ENCODE peak calls at places on chromosome 10, in seven cellular contexts. I is foreskin fibroblast, X is hepatocyte, Q is GM20000, C is fibroblast of lung, D is endothelial cell, R is fibroblast of the aortic adventitia. N is an unnamed sample.

GRCh38 chr10:104037261-104037951 is 48.3 kb downstream of the COL17A1 start:
- DNase-seq in R (no peak), Q (no peak), X (no peak), D (no peak), C (no peak), I (no peak), N (no peak)

GRCh38 chr10:12835709-12836108 is 165.8 kb downstream of the CCDC3 start:
- DNase-seq in I (peak), C (no peak), X (no peak), Q (no peak), R (peak), D (no peak), N (no peak)

GRCh38 chr10:130802301-130802700 is 509.2 kb downstream of the TCERG1L start:
- DNase-seq in D (no peak), I (no peak), R (no peak), X (no peak), C (no peak), Q (no peak), N (no peak)

GRCh38 chr10:36730316-36730715 is 395.1 kb upstream of the ANKRD30A start:
- DNase-seq in C (no peak), I (no peak), Q (no peak), X (no peak), D (no peak), R (no peak), N (no peak)

GRCh38 chr10:17649836-17650235 is 5.9 kb downstream of the STAM start:
- DNase-seq in X (no peak), Q (no peak), D (no peak), C (peak), R (peak), I (no peak), N (no peak)

GRCh38 chr10:60960031-60960430 is 16.0 kb upstream of the RHOBTB1 start:
- DNase-seq in C (no peak), D (no peak), R (no peak), I (no peak), X (no peak), Q (no peak), N (no peak)

GRCh38 chr10:42987121-42987541 is 89.7 kb upstream of the RET start:
- DNase-seq in I (no peak), R (no peak), Q (no peak), C (no peak), X (no peak), D (no peak), N (no peak)

GRCh38 chr10:57579926-57580325 is 687.8 kb downstream of the IPMK start:
- DNase-seq in I (peak), R (peak), X (peak), C (peak), Q (peak), D (peak), N (no peak)

GRCh38 chr10:132809237-132810140 is 23.5 kb upstream of the NKX6-2 start:
- DNase-seq in X (no peak), Q (no peak), D (no peak), I (no peak), R (no peak), C (no peak), N (no peak)

GRCh38 chr10:91127341-91128082 is 93.0 kb upstream of the PCGF5 start:
- DNase-seq in I (no peak), C (no peak), D (no peak), Q (no peak), X (no peak), R (no peak), N (no peak)

GRCh38 chr10:35896011-35896410 is 253.9 kb upstream of the FZD8 start:
- DNase-seq in C (peak), R (peak), Q (no peak), I (peak), D (no peak), X (no peak), N (no peak)

GRCh38 chr10:101777857-101778145 is 1.9 kb upstream of the FGF8 start:
- DNase-seq in X (no peak), Q (no peak), R (no peak), C (no peak), D (no peak), I (no peak), N (no peak)

GRCh38 chr10:133109736-133110532 is 22.2 kb downstream of the ADGRA1 start:
- DNase-seq in R (no peak), I (no peak), C (no peak), X (peak), D (no peak), Q (no peak), N (no peak)

GRCh38 chr10:99658622-99659030 is 683 bp upstream of the ENTPD7 start:
- DNase-seq in D (peak), X (peak), Q (no peak), I (peak), R (peak), C (no peak), N (no peak)

DNA sequence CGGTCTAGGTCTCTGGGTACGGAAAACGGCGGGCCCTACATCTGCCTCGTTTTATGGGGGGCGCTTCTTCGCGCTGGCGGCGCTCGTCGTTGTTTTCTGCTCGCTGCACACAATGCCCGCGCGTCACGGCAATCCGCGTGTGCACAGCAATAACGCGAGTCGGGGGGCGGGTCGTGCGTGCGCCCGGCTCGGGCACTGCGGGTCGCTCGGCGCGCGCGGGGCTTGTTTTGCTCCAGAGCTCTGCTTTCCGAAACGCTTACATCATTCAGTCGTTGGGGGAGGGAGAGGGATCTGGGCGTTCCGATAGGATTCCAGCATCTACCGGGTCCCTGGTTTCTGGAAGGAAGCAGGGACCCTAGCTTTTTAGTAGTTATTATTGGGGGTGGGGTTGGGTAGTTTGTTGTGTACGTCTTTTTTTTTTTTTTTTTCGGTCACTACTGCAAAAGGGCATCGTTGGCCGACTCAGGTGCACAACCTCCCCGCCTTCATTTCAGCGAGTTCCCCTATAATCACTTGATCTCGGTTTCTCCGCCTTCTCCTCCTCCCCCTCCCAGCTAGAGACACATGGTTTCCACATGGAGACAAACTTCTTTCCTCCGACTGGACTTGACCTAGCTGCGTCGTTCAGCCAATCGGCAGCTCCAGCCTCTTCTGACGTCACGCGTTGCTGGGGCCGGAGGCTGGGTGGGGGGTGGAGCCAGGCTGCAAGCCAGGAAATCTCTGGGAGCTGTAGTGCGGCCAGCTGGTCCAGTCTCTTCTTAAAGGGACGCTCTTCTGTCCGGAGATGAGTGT is 3.5 kb downstream of the MXI1 start:
- DNase-seq in I (peak), Q (peak), R (peak), X (peak), C (peak), D (peak), N (peak)
- TF ChIP-seq CTCF in I (no peak), Q (no peak), R (no peak), X (no peak), C (no peak), D (no peak), N (no peak)

GRCh38 chr10:84763965-84764364 is 435.6 kb downstream of the CCSER2 start:
- DNase-seq in D (no peak), I (no peak), C (no peak), Q (no peak), X (no peak), R (no peak), N (no peak)

GRCh38 chr10:84768132-84768531 is 439.7 kb downstream of the CCSER2 start:
- DNase-seq in R (no peak), X (no peak), I (no peak), Q (no peak), C (no peak), D (no peak), N (no peak)

GRCh38 chr10:84766923-84767322 is 438.5 kb downstream of the CCSER2 start:
- DNase-seq in X (no peak), I (no peak), R (no peak), Q (no peak), D (no peak), C (no peak), N (no peak)

GRCh38 chr10:84765656-84766055 is 437.3 kb downstream of the CCSER2 start:
- DNase-seq in R (no peak), C (no peak), D (no peak), X (peak), Q (no peak), I (no peak), N (no peak)

GRCh38 chr10:84762754-84763394 is 434.5 kb downstream of the CCSER2 start:
- DNase-seq in Q (no peak), I (no peak), X (no peak), C (no peak), D (no peak), R (no peak), N (no peak)
- TF ChIP-seq CTCF in Q (no peak), I (no peak), X (no peak), C (no peak), D (no peak), R (no peak), N (no peak)

DNA sequence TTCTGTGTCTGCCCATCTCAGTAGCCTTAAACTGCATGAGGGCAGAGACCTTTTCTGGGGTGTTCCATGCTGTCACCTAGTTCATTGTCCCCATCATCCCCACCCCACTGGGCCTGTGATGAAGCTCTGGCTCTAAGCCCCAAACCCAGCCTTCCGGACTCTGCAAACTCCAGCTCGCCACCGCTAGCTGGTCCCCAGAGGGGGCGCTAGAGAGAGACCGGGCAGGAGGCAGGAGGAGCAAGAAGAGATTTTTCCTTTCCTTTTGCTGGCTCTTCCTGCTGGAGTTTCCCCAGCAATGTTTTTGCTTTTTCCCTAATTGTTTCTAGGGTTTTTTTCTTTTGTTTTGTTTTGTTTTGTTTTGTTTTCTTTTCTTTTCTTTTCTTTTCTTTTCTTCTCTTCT is 234.4 kb downstream of the TEX36 start:
- DNase-seq in I (no peak), Q (no peak), D (peak), C (peak), X (peak), R (peak), N (no peak)
- TF ChIP-seq CTCF in I (peak), Q (peak), D (peak), C (peak), X (peak), R (peak), N (peak)

GRCh38 chr10:119006451-119007210 is 22.9 kb upstream of the NANOS1 start:
- DNase-seq in X (peak), D (no peak), Q (no peak), C (peak), R (peak), I (peak), N (peak)
- TF ChIP-seq CTCF in X (no peak), D (no peak), Q (no peak), C (no peak), R (peak), I (no peak), N (no peak)

GRCh38 chr10:93815304-93816091 is 57.8 kb downstream of the LGI1 start:
- DNase-seq in I (no peak), C (no peak), Q (no peak), R (peak), X (peak), D (no peak), N (no peak)
- TF ChIP-seq CTCF in I (peak), C (no peak), Q (no peak), R (no peak), X (peak), D (no peak), N (peak)

DNA sequence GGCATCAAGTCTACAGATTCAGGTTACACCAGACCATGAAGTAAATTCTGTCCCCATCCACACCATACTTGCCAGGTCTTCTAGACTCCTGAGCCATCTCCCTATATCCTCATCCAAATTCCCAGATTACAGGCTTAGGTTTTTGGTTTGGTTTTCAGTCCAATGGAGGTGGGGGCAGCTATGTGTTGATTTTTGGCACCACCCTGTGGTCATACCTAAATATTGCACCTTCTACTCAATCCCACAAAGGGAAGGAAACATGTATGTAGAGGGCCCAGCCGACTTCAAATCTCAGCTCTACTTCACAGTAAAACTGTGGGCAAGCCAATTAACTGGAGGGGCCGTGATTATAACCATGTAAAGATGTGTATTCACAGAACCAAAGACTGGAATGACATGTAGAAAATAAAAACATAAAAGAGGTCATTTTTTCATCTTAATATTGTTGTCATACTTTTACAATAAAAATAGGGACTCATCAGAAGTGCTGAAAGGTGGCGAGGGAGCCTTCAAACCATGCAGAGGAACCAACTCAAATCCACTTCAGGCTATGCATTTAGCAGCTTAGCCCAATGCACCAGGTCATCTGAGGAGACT is 19.8 kb downstream of the ERCC6 start:
- DNase-seq in I (peak), Q (peak), C (peak), D (peak), X (peak), R (peak), N (no peak)
- TF ChIP-seq CTCF in I (peak), Q (peak), C (peak), D (peak), X (peak), R (peak), N (peak)

GRCh38 chr10:97713828-97714400 is 384 bp downstream of the MARVELD1 start:
- DNase-seq in C (peak), I (peak), Q (peak), R (peak), D (peak), X (peak), N (peak)
- TF ChIP-seq CTCF in C (peak), I (peak), Q (peak), R (peak), D (no peak), X (peak), N (peak)

DNA sequence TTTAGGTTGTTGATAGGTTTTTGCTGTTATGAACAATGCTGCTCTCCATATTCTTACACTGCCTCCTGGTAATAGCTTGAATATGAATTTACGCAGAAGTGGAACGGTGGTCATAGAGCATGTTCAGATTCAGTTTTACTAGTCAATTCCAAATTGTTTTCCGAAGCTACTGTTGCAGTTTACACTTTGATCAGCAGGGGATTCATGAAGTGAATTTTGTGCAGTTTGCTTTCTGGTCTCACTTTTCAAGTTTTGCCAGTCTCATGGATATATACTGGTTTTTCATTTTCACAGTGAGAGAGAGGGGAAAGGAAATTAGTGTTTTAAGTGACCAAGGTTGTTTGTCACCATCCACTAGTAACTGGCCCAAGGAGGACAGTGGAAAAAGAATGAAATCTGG is 171.3 kb downstream of the PRKCQ start:
- DNase-seq in R (no peak), X (no peak), C (no peak), D (no peak), I (no peak), Q (no peak), N (peak)
- TF ChIP-seq CTCF in R (peak), X (no peak), C (peak), D (peak), I (peak), Q (no peak), N (no peak)

GRCh38 chr10:123392182-123392930 is 238.2 kb downstream of the BUB3 start:
- DNase-seq in X (no peak), I (no peak), R (no peak), D (no peak), C (no peak), Q (peak), N (no peak)

GRCh38 chr10:123389520-123389919 is 235.3 kb downstream of the BUB3 start:
- DNase-seq in C (no peak), X (no peak), Q (no peak), D (no peak), R (no peak), I (no peak), N (no peak)

GRCh38 chr10:123390874-123391273 is 236.7 kb downstream of the BUB3 start:
- DNase-seq in D (no peak), X (no peak), I (no peak), C (no peak), R (no peak), Q (no peak), N (no peak)

GRCh38 chr10:123391275-123392028 is 237.2 kb downstream of the BUB3 start:
- DNase-seq in X (no peak), R (no peak), D (no peak), Q (peak), I (no peak), C (no peak), N (no peak)

GRCh38 chr10:123390332-123390731 is 236.1 kb downstream of the BUB3 start:
- DNase-seq in C (no peak), D (no peak), I (no peak), Q (no peak), R (no peak), X (no peak), N (no peak)
- TF ChIP-seq CTCF in C (no peak), D (no peak), I (no peak), Q (no peak), R (no peak), X (no peak), N (no peak)